ENCODE peak calls at places on chromosome 1, in eight cellular contexts. One of them, this sample, is unnamed.
A peak's percentile ranks its signal among the peaks of the same experiment; 100 is the strongest.

GRCh38 chr1:243268284-243268653 is 12.4 kb downstream of the SDCCAG8 start:
- DNase-seq in kidney tubule cell: peak; percentile 86
- DNase-seq in GM04504: no peak
- DNase-seq in GM03348: peak; percentile 75
- DNase-seq in progenitor cell of endocrine pancreas: no peak
- DNase-seq in colonic mucosa: no peak
- DNase-seq in OCI-LY7: no peak
- DNase-seq in ELR: peak; percentile 94
- DNase-seq in this sample: peak; percentile 40

GRCh38 chr1:25724201-25724600 is 75.8 kb upstream of the SELENON start:
- DNase-seq in GM03348: no peak
- DNase-seq in kidney tubule cell: no peak
- DNase-seq in progenitor cell of endocrine pancreas: no peak
- DNase-seq in GM04504: no peak
- DNase-seq in ELR: no peak
- DNase-seq in colonic mucosa: no peak
- DNase-seq in OCI-LY7: no peak
- DNase-seq in this sample: no peak

GRCh38 chr1:109931189-109931672 is 20.6 kb downstream of the CSF1 start:
- DNase-seq in GM03348: peak; percentile 52
- DNase-seq in colonic mucosa: peak; percentile 69
- DNase-seq in kidney tubule cell: peak; percentile 82
- DNase-seq in GM04504: no peak
- DNase-seq in ELR: peak; percentile 78
- DNase-seq in OCI-LY7: no peak
- DNase-seq in progenitor cell of endocrine pancreas: peak; percentile 81
- DNase-seq in this sample: peak; percentile 75

GRCh38 chr1:77539510-77540142 is 142.8 kb downstream of the ZZZ3 start:
- DNase-seq in GM04504: peak; percentile 94
- DNase-seq in kidney tubule cell: peak; percentile 90
- DNase-seq in GM03348: peak; percentile 79
- DNase-seq in OCI-LY7: no peak
- DNase-seq in ELR: peak; percentile 93
- DNase-seq in progenitor cell of endocrine pancreas: no peak
- DNase-seq in colonic mucosa: no peak
- DNase-seq in this sample: peak; percentile 86

GRCh38 chr1:17377325-17377953 is 5.4 kb downstream of the PADI6 start:
- DNase-seq in GM04504: no peak
- DNase-seq in GM03348: no peak
- DNase-seq in kidney tubule cell: peak; percentile 5
- DNase-seq in progenitor cell of endocrine pancreas: no peak
- DNase-seq in ELR: no peak
- DNase-seq in OCI-LY7: no peak
- DNase-seq in colonic mucosa: no peak
- DNase-seq in this sample: no peak

GRCh38 chr1:18938707-18939070 is 17.8 kb downstream of the IFFO2 start:
- DNase-seq in GM03348: no peak
- DNase-seq in colonic mucosa: no peak
- DNase-seq in progenitor cell of endocrine pancreas: no peak
- DNase-seq in GM04504: no peak
- DNase-seq in ELR: no peak
- DNase-seq in OCI-LY7: no peak
- DNase-seq in kidney tubule cell: no peak
- DNase-seq in this sample: no peak

GRCh38 chr1:157932082-157932481 is 61.4 kb upstream of the KIRREL1 start:
- DNase-seq in progenitor cell of endocrine pancreas: no peak
- DNase-seq in GM04504: peak; percentile 2
- DNase-seq in colonic mucosa: no peak
- DNase-seq in GM03348: peak; percentile 41
- DNase-seq in OCI-LY7: no peak
- DNase-seq in kidney tubule cell: peak; percentile 59
- DNase-seq in ELR: peak; percentile 54
- DNase-seq in this sample: peak; percentile 19

GRCh38 chr1:192950926-192951325 is 108.2 kb downstream of the UCHL5 start:
- DNase-seq in colonic mucosa: no peak
- DNase-seq in OCI-LY7: no peak
- DNase-seq in progenitor cell of endocrine pancreas: no peak
- DNase-seq in GM04504: no peak
- DNase-seq in kidney tubule cell: no peak
- DNase-seq in GM03348: no peak
- DNase-seq in ELR: no peak
- DNase-seq in this sample: no peak

GRCh38 chr1:169250022-169250421 is 117.6 kb downstream of the NME7 start:
- DNase-seq in progenitor cell of endocrine pancreas: no peak
- DNase-seq in OCI-LY7: no peak
- DNase-seq in ELR: peak; percentile 30
- DNase-seq in colonic mucosa: no peak
- DNase-seq in GM04504: no peak
- DNase-seq in kidney tubule cell: no peak
- DNase-seq in GM03348: no peak
- DNase-seq in this sample: no peak

GRCh38 chr1:221991221-221991620 is 249.3 kb upstream of the DUSP10 start:
- DNase-seq in colonic mucosa: no peak
- DNase-seq in progenitor cell of endocrine pancreas: no peak
- DNase-seq in ELR: peak; percentile 28
- DNase-seq in kidney tubule cell: peak; percentile 67
- DNase-seq in GM03348: peak; percentile 58
- DNase-seq in GM04504: no peak
- DNase-seq in OCI-LY7: no peak
- DNase-seq in this sample: no peak

GRCh38 chr1:85473390-85473789 is 8.4 kb upstream of the DDAH1 start:
- DNase-seq in progenitor cell of endocrine pancreas: no peak
- DNase-seq in OCI-LY7: no peak
- DNase-seq in GM03348: no peak
- DNase-seq in ELR: no peak
- DNase-seq in GM04504: no peak
- DNase-seq in kidney tubule cell: no peak
- DNase-seq in colonic mucosa: no peak
- DNase-seq in this sample: no peak

This sample was measured in kidney glomerular epithelial cell.